ENCODE peak calls at places on chromosomes 3 and 15, in eight cellular contexts. U, S, E, P, A, W, B and Y are unnamed samples.

GRCh38 chr3:155088705-155089380 is 8.7 kb downstream of the MME start:
- DNase-seq in E (no peak), P (no peak), U (no peak), S (no peak), A (no peak), B (no peak), W (no peak), Y (no peak)

GRCh38 chr15:31344824-31345605 is 18.4 kb downstream of the KLF13 start:
- DNase-seq in B (no peak), S (no peak), W (peak; percentile 50), P (peak; percentile 89), E (no peak), U (no peak), A (no peak), Y (no peak)

GRCh38 chr3:67239362-67239761 is 241.3 kb downstream of the KBTBD8 start:
- DNase-seq in S (no peak), U (no peak), P (no peak), B (no peak), A (no peak), E (no peak), W (no peak), Y (no peak)

GRCh38 chr3:106006571-106006970 is 137.8 kb upstream of the CBLB start:
- DNase-seq in E (no peak), P (no peak), S (no peak), U (no peak), A (no peak), B (no peak), W (no peak), Y (no peak)

GRCh38 chr3:59263152-59263551 is 213.3 kb upstream of the CFAP20DC start:
- DNase-seq in S (no peak), P (no peak), U (no peak), W (no peak), B (no peak), E (no peak), A (no peak), Y (no peak)

GRCh38 chr15:95298729-95299128 is 1031.8 kb upstream of the NR2F2 start:
- DNase-seq in B (no peak), S (no peak), W (no peak), P (no peak), U (no peak), A (no peak), E (no peak), Y (no peak)

GRCh38 chr3:114192141-114192540 is 13.3 kb upstream of the DRD3 start:
- DNase-seq in E (no peak), P (no peak), U (peak; percentile 43), S (no peak), A (no peak), B (no peak), W (no peak), Y (no peak)

GRCh38 chr3:48858709-48859108 is 11.0 kb upstream of the PRKAR2A start:
- DNase-seq in E (no peak), B (no peak), P (no peak), U (no peak), W (no peak), A (no peak), S (no peak), Y (no peak)

GRCh38 chr15:95995375-95996168 is 334.9 kb upstream of the NR2F2 start:
- DNase-seq in A (no peak), B (no peak), P (no peak), S (no peak), E (no peak), U (no peak), W (no peak), Y (no peak)

GRCh38 chr15:51318382-51319150 is 19.8 kb downstream of the CYP19A1 start:
- DNase-seq in S (no peak), P (no peak), B (no peak), U (no peak), E (no peak), A (no peak), W (no peak), Y (no peak)

GRCh38 chr15:70322051-70322668 is 224.4 kb upstream of the TLE3 start:
- DNase-seq in B (no peak), A (no peak), S (no peak), W (no peak), U (no peak), E (no peak), P (no peak), Y (no peak)

GRCh38 chr3:106206165-106206564 is 337.4 kb upstream of the CBLB start:
- DNase-seq in B (no peak), U (no peak), P (no peak), E (peak; percentile 83), A (no peak), S (no peak), W (no peak), Y (peak; percentile 6)

GRCh38 chr3:129453732-129454131 is 13.7 kb downstream of the IFT122 start:
- DNase-seq in W (no peak), B (no peak), A (no peak), S (no peak), P (no peak), E (no peak), U (no peak), Y (no peak)

GRCh38 chr3:160755776-160756304 is at the start of gene PPM1L:
- DNase-seq in A (peak; percentile 82), P (peak; percentile 68), E (peak; percentile 80), B (peak; percentile 63), S (peak; percentile 47), U (peak; percentile 95), W (peak; percentile 60), Y (peak; percentile 53)

GRCh38 chr3:169118666-169119370 is 544.7 kb downstream of the MECOM start:
- DNase-seq in W (no peak), B (no peak), A (peak; percentile 43), P (no peak), U (peak; percentile 86), S (no peak), E (no peak), Y (no peak)

GRCh38 chr3:188523291-188523690 is 369.3 kb downstream of the LPP start:
- DNase-seq in B (no peak), A (no peak), S (no peak), U (no peak), E (no peak), P (no peak), W (no peak), Y (no peak)

GRCh38 chr3:64209866-64210609 is 15.2 kb downstream of the PRICKLE2 start:
- DNase-seq in S (no peak), W (peak; percentile 80), U (no peak), A (no peak), E (no peak), P (peak; percentile 41), B (no peak), Y (no peak)

GRCh38 chr3:197345381-197345780 is 47.0 kb upstream of the DLG1 start:
- DNase-seq in E (no peak), S (no peak), A (no peak), W (no peak), U (no peak), P (no peak), B (no peak), Y (no peak)

GRCh38 chr3:38229036-38229435 is 36.6 kb upstream of the SLC22A13 start:
- DNase-seq in S (no peak), U (no peak), W (no peak), A (no peak), E (no peak), B (no peak), P (no peak), Y (no peak)

GRCh38 chr3:173396191-173397041 is 1.1 kb upstream of the NLGN1 start:
- DNase-seq in W (no peak), S (no peak), P (no peak), E (peak; percentile 66), U (peak; percentile 85), B (no peak), A (peak; percentile 84), Y (no peak)

GRCh38 chr3:134040066-134040465 is 10.3 kb upstream of the SLCO2A1 start:
- DNase-seq in E (no peak), U (no peak), A (no peak), P (no peak), B (no peak), W (no peak), S (no peak), Y (no peak)

GRCh38 chr3:101879102-101879501 is 29.8 kb downstream of the NFKBIZ start:
- DNase-seq in W (no peak), E (peak; percentile 47), U (peak; percentile 32), P (no peak), B (no peak), S (no peak), A (no peak), Y (no peak)

GRCh38 chr3:65888980-65889706 is 149.6 kb downstream of the MAGI1 start:
- DNase-seq in A (no peak), P (no peak), U (no peak), B (no peak), S (no peak), W (no peak), E (no peak), Y (no peak)

GRCh38 chr3:196996454-196997265 is 28.0 kb upstream of the PIGZ start:
- DNase-seq in W (no peak), E (peak; percentile 59), U (no peak), B (no peak), P (no peak), A (no peak), S (no peak), Y (no peak)

GRCh38 chr3:43855674-43856299 is 165.0 kb downstream of the ABHD5 start:
- DNase-seq in B (no peak), W (peak; percentile 24), A (peak; percentile 7), U (peak; percentile 58), E (peak; percentile 57), P (peak; percentile 70), S (no peak), Y (peak; percentile 6)

GRCh38 chr15:66766282-66767228 is 64.5 kb downstream of the SMAD6 start:
- DNase-seq in W (no peak), B (no peak), P (no peak), E (no peak), S (no peak), U (no peak), A (no peak), Y (no peak)

GRCh38 chr3:45480218-45480617 is 91.8 kb downstream of the LARS2 start:
- DNase-seq in E (no peak), U (peak; percentile 66), A (no peak), W (no peak), P (peak; percentile 39), B (no peak), S (no peak), Y (no peak)

GRCh38 chr15:70879386-70879785 is 12.8 kb downstream of the THAP10 start:
- DNase-seq in A (no peak), E (no peak), U (no peak), W (no peak), S (no peak), P (no peak), B (no peak), Y (no peak)

GRCh38 chr3:32340639-32341365 is 50.9 kb upstream of the CMTM7 start:
- DNase-seq in E (peak; percentile 7), P (peak; percentile 27), U (peak; percentile 26), A (no peak), B (no peak), S (no peak), W (no peak), Y (no peak)

GRCh38 chr3:149009732-149010131 is 18.4 kb downstream of the GYG1 start:
- DNase-seq in S (no peak), W (no peak), E (no peak), A (no peak), U (no peak), P (peak; percentile 30), B (peak; percentile 6), Y (peak; percentile 62)

GRCh38 chr3:152405915-152406802 is 137.4 kb downstream of the MBNL1 start:
- DNase-seq in P (no peak), B (no peak), W (no peak), S (no peak), E (no peak), U (peak; percentile 83), A (peak; percentile 67), Y (no peak)